ENCODE peak calls at places on chromosome 1, in four cellular contexts. One of them, this sample, is unnamed.

GRCh38 chr1:116856312-116856711 is 53.4 kb upstream of the PTGFRN start:
- DNase-seq in A172: no peak
- DNase-seq in adipocyte: no peak
- DNase-seq in NCI-H187 treated with DMSO at 0.1 percent for 48 hours: no peak
- DNase-seq in this sample: no peak

GRCh38 chr1:100404816-100405215 is 52.5 kb downstream of the CDC14A start:
- DNase-seq in A172: no peak
- DNase-seq in adipocyte: peak
- DNase-seq in NCI-H187 treated with DMSO at 0.1 percent for 48 hours: no peak
- DNase-seq in this sample: no peak

GRCh38 chr1:102891868-102892625 is 216.3 kb downstream of the COL11A1 start:
- DNase-seq in A172: peak
- DNase-seq in adipocyte: peak
- DNase-seq in NCI-H187 treated with DMSO at 0.1 percent for 48 hours: no peak
- DNase-seq in this sample: peak

GRCh38 chr1:246680180-246680579 is 44.0 kb upstream of the SCCPDH start:
- DNase-seq in A172: no peak
- DNase-seq in adipocyte: no peak
- DNase-seq in NCI-H187 treated with DMSO at 0.1 percent for 48 hours: no peak
- DNase-seq in this sample: no peak

GRCh38 chr1:117181630-117182041 is 29.1 kb downstream of the VTCN1 start:
- DNase-seq in A172: no peak
- DNase-seq in adipocyte: no peak
- DNase-seq in NCI-H187 treated with DMSO at 0.1 percent for 48 hours: no peak
- DNase-seq in this sample: no peak

GRCh38 chr1:152783095-152783494 is 3.0 kb upstream of the LCE1E start:
- DNase-seq in A172: no peak
- DNase-seq in adipocyte: no peak
- DNase-seq in NCI-H187 treated with DMSO at 0.1 percent for 48 hours: no peak
- DNase-seq in this sample: peak

GRCh38 chr1:208207388-208208131 is 36.6 kb downstream of the PLXNA2 start:
- DNase-seq in A172: peak
- DNase-seq in adipocyte: peak
- DNase-seq in NCI-H187 treated with DMSO at 0.1 percent for 48 hours: no peak
- DNase-seq in this sample: peak

GRCh38 chr1:244316407-244316806 is 135.3 kb downstream of the ADSS2 start:
- DNase-seq in A172: no peak
- DNase-seq in adipocyte: peak
- DNase-seq in NCI-H187 treated with DMSO at 0.1 percent for 48 hours: no peak
- DNase-seq in this sample: no peak

GRCh38 chr1:4549933-4550332 is 104.5 kb upstream of the AJAP1 start:
- DNase-seq in A172: no peak
- DNase-seq in adipocyte: no peak
- DNase-seq in NCI-H187 treated with DMSO at 0.1 percent for 48 hours: no peak
- DNase-seq in this sample: no peak

GRCh38 chr1:171152533-171152932 is 32.6 kb upstream of the FMO2 start:
- DNase-seq in A172: no peak
- DNase-seq in adipocyte: peak
- DNase-seq in NCI-H187 treated with DMSO at 0.1 percent for 48 hours: no peak
- DNase-seq in this sample: no peak

GRCh38 chr1:151799179-151800022 is 5.8 kb downstream of the LINGO4 start:
- DNase-seq in A172: no peak
- DNase-seq in adipocyte: peak
- DNase-seq in NCI-H187 treated with DMSO at 0.1 percent for 48 hours: no peak
- DNase-seq in this sample: no peak

GRCh38 chr1:205375816-205376545 is 19.3 kb upstream of the KLHDC8A start:
- DNase-seq in A172: peak
- DNase-seq in adipocyte: peak
- DNase-seq in NCI-H187 treated with DMSO at 0.1 percent for 48 hours: peak
- DNase-seq in this sample: peak

GRCh38 chr1:162285149-162285561 is 91.5 kb downstream of the SPATA46 start:
- DNase-seq in A172: peak
- DNase-seq in adipocyte: no peak
- DNase-seq in NCI-H187 treated with DMSO at 0.1 percent for 48 hours: no peak
- DNase-seq in this sample: peak

GRCh38 chr1:43541721-43542401 is 11.2 kb downstream of the PTPRF start:
- DNase-seq in A172: no peak
- DNase-seq in adipocyte: no peak
- DNase-seq in NCI-H187 treated with DMSO at 0.1 percent for 48 hours: no peak
- DNase-seq in this sample: no peak

GRCh38 chr1:74237035-74237434 is 1.8 kb downstream of the TNNI3K start:
- DNase-seq in A172: no peak
- DNase-seq in adipocyte: no peak
- DNase-seq in NCI-H187 treated with DMSO at 0.1 percent for 48 hours: no peak
- DNase-seq in this sample: no peak

GRCh38 chr1:226403522-226404034 is 4.3 kb downstream of the PARP1 start:
- DNase-seq in A172: peak
- DNase-seq in adipocyte: peak
- DNase-seq in NCI-H187 treated with DMSO at 0.1 percent for 48 hours: no peak
- DNase-seq in this sample: peak

GRCh38 chr1:42784946-42785693 is at the start of gene TMEM269:
- DNase-seq in A172: no peak
- DNase-seq in adipocyte: peak
- DNase-seq in NCI-H187 treated with DMSO at 0.1 percent for 48 hours: no peak
- DNase-seq in this sample: no peak

GRCh38 chr1:17773626-17774326 is 18.6 kb downstream of the ACTL8 start:
- DNase-seq in A172: no peak
- DNase-seq in adipocyte: no peak
- DNase-seq in NCI-H187 treated with DMSO at 0.1 percent for 48 hours: no peak
- DNase-seq in this sample: no peak

GRCh38 chr1:30697571-30697970 is 25.8 kb downstream of the MATN1 start:
- DNase-seq in A172: no peak
- DNase-seq in adipocyte: no peak
- DNase-seq in NCI-H187 treated with DMSO at 0.1 percent for 48 hours: no peak
- DNase-seq in this sample: no peak

GRCh38 chr1:245398180-245398579 is 243.4 kb downstream of the KIF26B start:
- DNase-seq in A172: no peak
- DNase-seq in adipocyte: no peak
- DNase-seq in NCI-H187 treated with DMSO at 0.1 percent for 48 hours: no peak
- DNase-seq in this sample: no peak

GRCh38 chr1:147504801-147505303 is 36.4 kb upstream of the BCL9 start:
- DNase-seq in A172: no peak
- DNase-seq in adipocyte: peak
- DNase-seq in NCI-H187 treated with DMSO at 0.1 percent for 48 hours: peak
- DNase-seq in this sample: no peak